ENCODE peak calls at places on chromosomes 12 and 14, in seven cellular contexts. V is neuronal stem cell, Z is H9, H is mesenchymal stem cell, Q is H1, X is mesendoderm, B is trophoblast cell. N is an unnamed sample.

GRCh38 chr12:51307655-51308593 is 16.1 kb downstream of the BIN2 start:
- DNase-seq in V (no peak), Z (no peak), H (peak), Q (no peak), X (no peak), B (no peak), N (peak)

GRCh38 chr14:105857816-105858675 is 331.7 kb downstream of the TMEM121 start:
- DNase-seq in V (no peak), Z (peak), H (no peak), Q (no peak), X (no peak), B (no peak), N (no peak)

GRCh38 chr12:52029686-52030085 is 21.6 kb upstream of the NR4A1 start:
- DNase-seq in V (peak), Z (peak), H (peak), Q (peak), X (peak), B (no peak), N (peak)

GRCh38 chr14:94823556-94824341 is 53.8 kb upstream of the GSC start:
- DNase-seq in V (no peak), Z (peak), H (no peak), Q (no peak), X (peak), B (no peak), N (no peak)

GRCh38 chr12:74043343-74043742 is 494.3 kb upstream of the ATXN7L3B start:
- DNase-seq in V (no peak), Z (no peak), H (peak), Q (no peak), X (peak), B (peak), N (no peak)

GRCh38 chr12:16120027-16120426 is 157.5 kb downstream of the SLC15A5 start:
- DNase-seq in V (no peak), Z (no peak), H (no peak), Q (no peak), X (peak), B (no peak), N (no peak)

GRCh38 chr12:122834229-122834920 is 882 bp upstream of the HIP1R start:
- DNase-seq in V (peak), Z (peak), H (peak), Q (no peak), X (peak), B (peak), N (peak)

GRCh38 chr12:76890407-76891143 is 11.8 kb upstream of the CSRP2 start:
- DNase-seq in V (no peak), Z (no peak), H (no peak), Q (no peak), X (no peak), B (no peak), N (no peak)

GRCh38 chr14:25033358-25033757 is 16.6 kb downstream of the STXBP6 start:
- DNase-seq in V (no peak), Z (no peak), H (no peak), Q (no peak), X (no peak), B (no peak), N (no peak)

GRCh38 chr14:28515571-28515970 is 251.0 kb upstream of the FOXG1 start:
- DNase-seq in V (no peak), Z (no peak), H (no peak), Q (no peak), X (no peak), B (no peak), N (peak)

GRCh38 chr12:114863911-114864310 is 179.9 kb upstream of the TBX3 start:
- DNase-seq in V (no peak), Z (no peak), H (no peak), Q (no peak), X (no peak), B (no peak), N (no peak)

GRCh38 chr12:69514111-69514510 is 43.9 kb downstream of the FRS2 start:
- DNase-seq in V (no peak), Z (no peak), H (no peak), Q (no peak), X (no peak), B (no peak), N (no peak)

GRCh38 chr14:61120576-61120975 is 139.5 kb downstream of the SLC38A6 start:
- DNase-seq in V (no peak), Z (no peak), H (no peak), Q (no peak), X (no peak), B (no peak), N (no peak)

GRCh38 chr12:726281-727140 is 25.9 kb upstream of the WNK1 start:
- DNase-seq in V (no peak), Z (no peak), H (no peak), Q (no peak), X (no peak), B (no peak), N (peak)

GRCh38 chr12:22100952-22101748 is 55.1 kb downstream of the CMAS start:
- DNase-seq in V (peak), Z (peak), H (peak), Q (peak), X (peak), B (peak), N (peak)

GRCh38 chr12:69389836-69390235 is 30.3 kb downstream of the YEATS4 start:
- DNase-seq in V (no peak), Z (no peak), H (peak), Q (no peak), X (no peak), B (no peak), N (peak)

GRCh38 chr12:91662021-91662420 is 479.4 kb upstream of the DCN start:
- DNase-seq in V (no peak), Z (no peak), H (peak), Q (no peak), X (no peak), B (no peak), N (no peak)

GRCh38 chr12:130875193-130875592 is 3.3 kb downstream of the RAN start:
- DNase-seq in V (no peak), Z (no peak), H (no peak), Q (no peak), X (no peak), B (no peak), N (no peak)

GRCh38 chr12:61993734-61994345 is 266.4 kb upstream of the USP15 start:
- DNase-seq in V (peak), Z (no peak), H (peak), Q (no peak), X (peak), B (peak), N (peak)

GRCh38 chr14:76133103-76133502 is 18.6 kb upstream of the GPATCH2L start:
- DNase-seq in V (peak), Z (peak), H (peak), Q (no peak), X (peak), B (no peak), N (peak)

GRCh38 chr12:124869011-124869665 is 5.5 kb upstream of the SCARB1 start:
- DNase-seq in V (no peak), Z (peak), H (no peak), Q (no peak), X (peak), B (peak), N (no peak)

GRCh38 chr14:64786296-64787149 is 82.3 kb downstream of the PLEKHG3 start:
- DNase-seq in V (no peak), Z (no peak), H (no peak), Q (no peak), X (no peak), B (no peak), N (peak)

GRCh38 chr12:58481811-58482210 is 438.5 kb downstream of the LRIG3 start:
- DNase-seq in V (no peak), Z (no peak), H (no peak), Q (no peak), X (no peak), B (no peak), N (no peak)

GRCh38 chr14:88473791-88474190 is 81.0 kb downstream of the PTPN21 start:
- DNase-seq in V (no peak), Z (no peak), H (no peak), Q (no peak), X (peak), B (peak), N (peak)

GRCh38 chr14:68364823-68365222 is 428.0 kb downstream of the ZFP36L1 start:
- DNase-seq in V (no peak), Z (peak), H (no peak), Q (no peak), X (peak), B (peak), N (no peak)

GRCh38 chr14:93917141-93917540 is 10.0 kb upstream of the FAM181A start:
- DNase-seq in V (no peak), Z (no peak), H (no peak), Q (no peak), X (no peak), B (no peak), N (no peak)

GRCh38 chr12:44616385-44616784 is 259.7 kb downstream of the NELL2 start:
- DNase-seq in V (no peak), Z (no peak), H (peak), Q (no peak), X (no peak), B (no peak), N (peak)

GRCh38 chr14:62373889-62374394 is 611.7 kb downstream of the SNAPC1 start:
- DNase-seq in V (no peak), Z (no peak), H (no peak), Q (no peak), X (no peak), B (no peak), N (peak)

GRCh38 chr12:129771238-129771637 is 132.6 kb downstream of the TMEM132D start:
- DNase-seq in V (no peak), Z (peak), H (no peak), Q (peak), X (peak), B (no peak), N (no peak)

GRCh38 chr12:31742891-31743290 is 14.1 kb upstream of the AMN1 start:
- DNase-seq in V (no peak), Z (no peak), H (no peak), Q (no peak), X (no peak), B (no peak), N (no peak)

GRCh38 chr12:94458882-94459772 is 540 bp downstream of the CEP83 start:
- DNase-seq in V (peak), Z (no peak), H (peak), Q (no peak), X (peak), B (peak), N (peak)

GRCh38 chr12:113299619-113300237 is 35.2 kb downstream of the SLC8B1 start:
- DNase-seq in V (no peak), Z (peak), H (peak), Q (no peak), X (peak), B (peak), N (peak)

GRCh38 chr14:92563359-92563758 is 49.8 kb downstream of the RIN3 start:
- DNase-seq in V (no peak), Z (no peak), H (peak), Q (no peak), X (no peak), B (no peak), N (peak)

GRCh38 chr14:94451826-94452225 is 774 bp downstream of the SERPINA11 start:
- DNase-seq in V (no peak), Z (no peak), H (no peak), Q (peak), X (no peak), B (no peak), N (no peak)

GRCh38 chr14:35213869-35214387 is 78.3 kb upstream of the PSMA6 start:
- DNase-seq in V (no peak), Z (no peak), H (peak), Q (no peak), X (no peak), B (no peak), N (peak)

GRCh38 chr14:93030761-93031160 is 85.0 kb downstream of the ITPK1 start:
- DNase-seq in V (no peak), Z (no peak), H (no peak), Q (no peak), X (no peak), B (no peak), N (no peak)

GRCh38 chr14:104882325-104882973 is 17.4 kb downstream of the CEP170B start:
- DNase-seq in V (no peak), Z (peak), H (no peak), Q (peak), X (peak), B (peak), N (no peak)

DNA sequence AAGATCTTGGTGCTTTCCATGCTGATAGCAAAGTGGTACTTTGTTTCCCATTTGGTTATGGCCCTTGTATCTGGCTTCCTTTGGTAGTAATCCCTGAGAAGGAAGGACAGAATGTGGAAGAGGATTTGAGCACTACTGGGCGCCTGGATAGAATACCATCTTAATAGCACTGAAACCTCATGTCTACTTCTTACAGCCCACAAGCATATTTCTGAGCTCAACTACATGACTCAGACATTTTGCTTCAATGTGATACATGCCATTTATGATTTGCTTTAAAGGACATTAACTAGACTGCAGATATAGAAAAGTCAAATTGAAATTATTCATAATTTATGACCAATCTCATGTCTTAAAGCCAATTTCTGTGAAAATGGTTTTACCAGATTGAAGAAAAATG is 80.4 kb downstream of the LIN7A start:
- DNase-seq in V (no peak), Z (no peak), H (no peak), Q (no peak), X (no peak), B (no peak), N (peak)
- H3K18ac ChIP-seq in V (no peak), Z (no peak), H (no peak), Q (no peak), X (no peak), B (no peak), N (no peak)

GRCh38 chr14:70034257-70034656 is 154.5 kb downstream of the SLC8A3 start:
- DNase-seq in V (no peak), Z (no peak), H (no peak), Q (no peak), X (no peak), B (no peak), N (no peak)
- H3K18ac ChIP-seq in V (no peak), Z (no peak), H (no peak), Q (no peak), X (no peak), B (no peak), N (no peak)

GRCh38 chr12:127678945-127679344 is 588.0 kb upstream of the TMEM132C start:
- DNase-seq in V (no peak), Z (no peak), H (no peak), Q (no peak), X (no peak), B (no peak), N (no peak)

GRCh38 chr12:127680516-127680915 is 586.5 kb upstream of the TMEM132C start:
- DNase-seq in V (no peak), Z (no peak), H (peak), Q (no peak), X (no peak), B (no peak), N (no peak)

GRCh38 chr12:127685476-127686234 is 581.3 kb upstream of the TMEM132C start:
- DNase-seq in V (no peak), Z (no peak), H (no peak), Q (no peak), X (no peak), B (no peak), N (no peak)

GRCh38 chr12:127677537-127678131 is 589.3 kb upstream of the TMEM132C start:
- DNase-seq in V (peak), Z (peak), H (peak), Q (peak), X (peak), B (peak), N (peak)

GRCh38 chr12:127681151-127681754 is 585.7 kb upstream of the TMEM132C start:
- DNase-seq in V (no peak), Z (no peak), H (no peak), Q (no peak), X (no peak), B (no peak), N (no peak)
- H3K18ac ChIP-seq in V (peak), Z (no peak), H (no peak), Q (no peak), X (peak), B (no peak), N (no peak)

GRCh38 chr12:26661399-26661798 is 171.6 kb downstream of the ITPR2 start:
- DNase-seq in V (no peak), Z (no peak), H (no peak), Q (no peak), X (no peak), B (no peak), N (no peak)
- H3K18ac ChIP-seq in V (no peak), Z (no peak), H (no peak), Q (peak), X (no peak), B (no peak), N (no peak)

N was measured in IMR-90.